ENCODE peak calls at places on chromosomes 3 and 15, in ten cellular contexts. One of them, this sample, is unnamed.
A peak's percentile ranks its signal among the peaks of the same experiment; 100 is the strongest.

GRCh38 chr15:92663250-92663951 is 7.8 kb upstream of the FAM174B start:
- DNase-seq in colonic mucosa: no peak
- DNase-seq in HCT116: no peak
- DNase-seq in stomach: no peak
- DNase-seq in aorta: no peak
- DNase-seq in left lung: no peak
- DNase-seq in mammary epithelial cell: no peak
- DNase-seq in ovary: no peak
- DNase-seq in neuronal stem cell: no peak
- DNase-seq in lower lobe of right lung: no peak
- DNase-seq in this sample: no peak

GRCh38 chr3:190120161-190121060 is at the start of gene P3H2:
- DNase-seq in colonic mucosa: peak; percentile 78
- DNase-seq in HCT116: peak; percentile 64
- DNase-seq in stomach: peak; percentile 84
- DNase-seq in aorta: peak; percentile 93
- DNase-seq in left lung: peak; percentile 92
- DNase-seq in mammary epithelial cell: peak; percentile 92
- DNase-seq in ovary: peak; percentile 91
- DNase-seq in neuronal stem cell: peak; percentile 80
- DNase-seq in lower lobe of right lung: peak; percentile 88
- DNase-seq in this sample: peak; percentile 75

GRCh38 chr3:193673845-193674244 is 80.8 kb downstream of the OPA1 start:
- DNase-seq in colonic mucosa: no peak
- DNase-seq in HCT116: no peak
- DNase-seq in stomach: no peak
- DNase-seq in aorta: no peak
- DNase-seq in left lung: no peak
- DNase-seq in mammary epithelial cell: no peak
- DNase-seq in ovary: no peak
- DNase-seq in neuronal stem cell: peak; percentile 55
- DNase-seq in lower lobe of right lung: no peak
- DNase-seq in this sample: peak; percentile 17

GRCh38 chr3:184300377-184300717 is 1.3 kb downstream of the PSMD2 start:
- DNase-seq in colonic mucosa: no peak
- DNase-seq in HCT116: no peak
- DNase-seq in stomach: no peak
- DNase-seq in aorta: no peak
- DNase-seq in left lung: no peak
- DNase-seq in mammary epithelial cell: peak; percentile 65
- DNase-seq in ovary: no peak
- DNase-seq in neuronal stem cell: no peak
- DNase-seq in lower lobe of right lung: no peak
- DNase-seq in this sample: no peak

GRCh38 chr3:168933614-168934013 is 729.9 kb downstream of the MECOM start:
- DNase-seq in colonic mucosa: no peak
- DNase-seq in HCT116: no peak
- DNase-seq in stomach: no peak
- DNase-seq in aorta: no peak
- DNase-seq in left lung: no peak
- DNase-seq in mammary epithelial cell: peak; percentile 77
- DNase-seq in ovary: no peak
- DNase-seq in neuronal stem cell: no peak
- DNase-seq in lower lobe of right lung: no peak
- DNase-seq in this sample: no peak

GRCh38 chr3:22685598-22685997 is 517.5 kb upstream of the UBE2E2 start:
- DNase-seq in colonic mucosa: no peak
- DNase-seq in HCT116: no peak
- DNase-seq in stomach: no peak
- DNase-seq in aorta: no peak
- DNase-seq in left lung: no peak
- DNase-seq in mammary epithelial cell: peak; percentile 34
- DNase-seq in ovary: no peak
- DNase-seq in neuronal stem cell: no peak
- DNase-seq in lower lobe of right lung: no peak
- DNase-seq in this sample: no peak

GRCh38 chr15:24676431-24676830 is 856 bp downstream of the NPAP1 start:
- DNase-seq in colonic mucosa: no peak
- DNase-seq in HCT116: no peak
- DNase-seq in stomach: no peak
- DNase-seq in aorta: no peak
- DNase-seq in left lung: peak; percentile 69
- DNase-seq in mammary epithelial cell: no peak
- DNase-seq in ovary: no peak
- DNase-seq in neuronal stem cell: no peak
- DNase-seq in lower lobe of right lung: no peak
- DNase-seq in this sample: no peak

GRCh38 chr3:113625724-113626348 is 70.6 kb downstream of the USF3 start:
- DNase-seq in colonic mucosa: no peak
- DNase-seq in HCT116: no peak
- DNase-seq in stomach: no peak
- DNase-seq in aorta: no peak
- DNase-seq in left lung: no peak
- DNase-seq in mammary epithelial cell: no peak
- DNase-seq in ovary: no peak
- DNase-seq in neuronal stem cell: no peak
- DNase-seq in lower lobe of right lung: no peak
- DNase-seq in this sample: no peak

GRCh38 chr3:194691481-194692281 is 6.0 kb downstream of the FAM43A start:
- DNase-seq in colonic mucosa: no peak
- DNase-seq in HCT116: no peak
- DNase-seq in stomach: peak; percentile 14
- DNase-seq in aorta: no peak
- DNase-seq in left lung: no peak
- DNase-seq in mammary epithelial cell: no peak
- DNase-seq in ovary: no peak
- DNase-seq in neuronal stem cell: no peak
- DNase-seq in lower lobe of right lung: no peak
- DNase-seq in this sample: no peak

GRCh38 chr3:27426926-27427325 is 57.3 kb downstream of the SLC4A7 start:
- DNase-seq in colonic mucosa: no peak
- DNase-seq in HCT116: no peak
- DNase-seq in stomach: no peak
- DNase-seq in aorta: no peak
- DNase-seq in left lung: no peak
- DNase-seq in mammary epithelial cell: no peak
- DNase-seq in ovary: no peak
- DNase-seq in neuronal stem cell: no peak
- DNase-seq in lower lobe of right lung: no peak
- DNase-seq in this sample: no peak

GRCh38 chr3:27425896-27426565 is 56.8 kb upstream of the NEK10 start:
- DNase-seq in colonic mucosa: no peak
- DNase-seq in HCT116: no peak
- DNase-seq in stomach: no peak
- DNase-seq in aorta: no peak
- DNase-seq in left lung: no peak
- DNase-seq in mammary epithelial cell: no peak
- DNase-seq in ovary: no peak
- DNase-seq in neuronal stem cell: no peak
- DNase-seq in lower lobe of right lung: no peak
- DNase-seq in this sample: no peak

GRCh38 chr3:27431116-27431515 is 53.1 kb downstream of the SLC4A7 start:
- DNase-seq in colonic mucosa: no peak
- DNase-seq in HCT116: peak; percentile 4
- DNase-seq in stomach: peak; percentile 27
- DNase-seq in aorta: no peak
- DNase-seq in left lung: no peak
- DNase-seq in mammary epithelial cell: peak; percentile 77
- DNase-seq in ovary: no peak
- DNase-seq in neuronal stem cell: no peak
- DNase-seq in lower lobe of right lung: no peak
- DNase-seq in this sample: no peak

GRCh38 chr3:27428446-27428845 is 55.7 kb downstream of the SLC4A7 start:
- DNase-seq in colonic mucosa: no peak
- DNase-seq in HCT116: no peak
- DNase-seq in stomach: no peak
- DNase-seq in aorta: no peak
- DNase-seq in left lung: no peak
- DNase-seq in mammary epithelial cell: peak; percentile 2
- DNase-seq in ovary: no peak
- DNase-seq in neuronal stem cell: no peak
- DNase-seq in lower lobe of right lung: no peak
- DNase-seq in this sample: no peak

DNA sequence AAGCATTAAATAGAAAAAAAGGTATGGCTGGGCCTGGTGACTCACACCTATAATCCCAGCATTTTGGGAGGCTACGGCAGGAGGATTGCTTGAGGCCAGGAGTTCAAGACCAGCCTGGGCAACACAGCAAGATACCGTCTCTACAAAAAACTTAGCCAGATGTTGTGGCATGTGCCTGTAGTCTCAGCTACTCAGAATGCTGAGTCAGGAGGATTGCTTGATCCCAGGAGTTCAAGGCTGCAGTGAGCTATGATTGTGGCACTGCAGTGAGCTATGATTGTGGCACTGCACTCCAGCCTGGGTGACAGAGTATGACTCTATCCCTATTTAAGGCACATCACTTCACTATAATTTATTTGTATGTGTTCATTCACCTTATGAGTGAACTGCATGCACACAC is 54.3 kb downstream of the SLC4A7 start:
- DNase-seq in colonic mucosa: no peak
- DNase-seq in HCT116: no peak
- DNase-seq in stomach: no peak
- DNase-seq in aorta: no peak
- DNase-seq in left lung: no peak
- DNase-seq in mammary epithelial cell: no peak
- DNase-seq in ovary: no peak
- DNase-seq in neuronal stem cell: no peak
- DNase-seq in lower lobe of right lung: no peak
- DNase-seq in this sample: no peak
- H3K27ac ChIP-seq in colonic mucosa: no peak overlapping the region
- H3K27ac ChIP-seq in HCT116: no peak overlapping the region
- H3K27ac ChIP-seq in stomach: no peak overlapping the region
- H3K27ac ChIP-seq in aorta: no peak overlapping the region
- H3K27ac ChIP-seq in left lung: no peak overlapping the region
- H3K27ac ChIP-seq in mammary epithelial cell: no peak overlapping the region
- H3K27ac ChIP-seq in ovary: no peak overlapping the region
- H3K27ac ChIP-seq in neuronal stem cell: no peak overlapping the region
- H3K27ac ChIP-seq in lower lobe of right lung: no peak overlapping the region
- H3K27ac ChIP-seq in this sample: no peak overlapping the region

DNA sequence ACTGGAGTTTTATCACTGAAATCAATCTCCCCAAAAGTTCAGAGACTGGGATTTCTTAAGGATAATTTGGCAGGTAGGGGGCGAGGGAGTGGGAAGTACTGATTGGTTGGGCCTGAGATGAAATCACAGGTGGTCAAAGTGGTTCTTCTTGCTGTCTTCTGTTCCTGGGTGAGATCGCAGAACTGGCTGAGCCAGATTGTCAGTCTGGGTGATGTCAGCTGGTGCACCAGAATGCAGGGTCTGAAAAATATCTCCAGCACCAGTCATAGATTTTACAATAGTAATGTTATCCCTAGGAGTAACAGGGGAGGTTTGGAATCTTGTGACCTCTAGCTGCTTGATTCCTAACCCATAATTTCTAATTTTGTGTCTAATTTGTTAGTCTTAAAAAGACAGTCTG is 86.7 kb upstream of the SLC25A36 start:
- DNase-seq in colonic mucosa: no peak
- DNase-seq in HCT116: no peak
- DNase-seq in stomach: no peak
- DNase-seq in aorta: no peak
- DNase-seq in left lung: no peak
- DNase-seq in mammary epithelial cell: no peak
- DNase-seq in ovary: no peak
- DNase-seq in neuronal stem cell: no peak
- DNase-seq in lower lobe of right lung: no peak
- DNase-seq in this sample: no peak
- H3K27ac ChIP-seq in colonic mucosa: no peak overlapping the region
- H3K27ac ChIP-seq in HCT116: no peak overlapping the region
- H3K27ac ChIP-seq in stomach: no peak overlapping the region
- H3K27ac ChIP-seq in aorta: no peak overlapping the region
- H3K27ac ChIP-seq in left lung: no peak overlapping the region
- H3K27ac ChIP-seq in mammary epithelial cell: no peak overlapping the region
- H3K27ac ChIP-seq in ovary: no peak overlapping the region
- H3K27ac ChIP-seq in neuronal stem cell: no peak overlapping the region
- H3K27ac ChIP-seq in lower lobe of right lung: no peak overlapping the region
- H3K27ac ChIP-seq in this sample: no peak overlapping the region

DNA sequence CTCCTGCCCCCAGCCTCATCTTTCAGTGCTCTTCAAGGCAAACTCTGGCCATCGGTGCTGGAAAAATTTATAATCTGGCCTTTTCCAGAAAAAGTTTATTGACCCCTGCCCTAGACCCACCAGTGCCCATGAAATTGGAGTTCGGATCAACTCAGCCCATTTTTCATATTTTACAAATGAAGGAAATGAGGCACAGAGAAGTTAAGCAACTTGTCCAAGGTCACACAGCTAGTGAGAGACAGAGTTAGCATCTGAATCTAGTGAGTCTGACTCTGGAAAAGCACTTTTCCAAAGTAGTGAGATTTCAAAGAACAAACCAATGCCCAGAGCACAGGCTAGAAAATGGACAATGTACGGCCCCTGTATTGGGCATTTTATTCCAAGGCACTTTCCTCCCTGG is 69.4 kb upstream of the TLE3 start:
- DNase-seq in colonic mucosa: no peak
- DNase-seq in HCT116: no peak
- DNase-seq in stomach: no peak
- DNase-seq in aorta: no peak
- DNase-seq in left lung: no peak
- DNase-seq in mammary epithelial cell: no peak
- DNase-seq in ovary: no peak
- DNase-seq in neuronal stem cell: no peak
- DNase-seq in lower lobe of right lung: no peak
- DNase-seq in this sample: no peak
- H3K27ac ChIP-seq in colonic mucosa: no peak overlapping the region
- H3K27ac ChIP-seq in HCT116: no peak overlapping the region
- H3K27ac ChIP-seq in stomach: no peak overlapping the region
- H3K27ac ChIP-seq in aorta: no peak overlapping the region
- H3K27ac ChIP-seq in left lung: no peak overlapping the region
- H3K27ac ChIP-seq in mammary epithelial cell: no peak overlapping the region
- H3K27ac ChIP-seq in ovary: no peak overlapping the region
- H3K27ac ChIP-seq in neuronal stem cell: no peak overlapping the region
- H3K27ac ChIP-seq in lower lobe of right lung: no peak overlapping the region
- H3K27ac ChIP-seq in this sample: peak overlapping the region; percentile 78

GRCh38 chr15:99916668-99917223 is 183.5 kb upstream of the LYSMD4 start:
- DNase-seq in colonic mucosa: no peak
- DNase-seq in HCT116: no peak
- DNase-seq in stomach: no peak
- DNase-seq in aorta: peak; percentile 57
- DNase-seq in left lung: no peak
- DNase-seq in mammary epithelial cell: no peak
- DNase-seq in ovary: no peak
- DNase-seq in neuronal stem cell: no peak
- DNase-seq in lower lobe of right lung: no peak
- DNase-seq in this sample: no peak
- H3K27ac ChIP-seq in colonic mucosa: no peak overlapping the region
- H3K27ac ChIP-seq in HCT116: no peak overlapping the region
- H3K27ac ChIP-seq in stomach: no peak overlapping the region
- H3K27ac ChIP-seq in aorta: no peak overlapping the region
- H3K27ac ChIP-seq in left lung: no peak overlapping the region
- H3K27ac ChIP-seq in mammary epithelial cell: no peak overlapping the region
- H3K27ac ChIP-seq in ovary: no peak overlapping the region
- H3K27ac ChIP-seq in neuronal stem cell: no peak overlapping the region
- H3K27ac ChIP-seq in lower lobe of right lung: peak overlapping the region; percentile 31
- H3K27ac ChIP-seq in this sample: no peak overlapping the region

GRCh38 chr15:48499978-48500377 is 145.5 kb downstream of the FBN1 start:
- DNase-seq in colonic mucosa: no peak
- DNase-seq in HCT116: no peak
- DNase-seq in stomach: no peak
- DNase-seq in aorta: no peak
- DNase-seq in left lung: no peak
- DNase-seq in mammary epithelial cell: no peak
- DNase-seq in ovary: no peak
- DNase-seq in neuronal stem cell: no peak
- DNase-seq in lower lobe of right lung: no peak
- DNase-seq in this sample: no peak
- H3K27ac ChIP-seq in colonic mucosa: no peak overlapping the region
- H3K27ac ChIP-seq in HCT116: no peak overlapping the region
- H3K27ac ChIP-seq in stomach: no peak overlapping the region
- H3K27ac ChIP-seq in aorta: no peak overlapping the region
- H3K27ac ChIP-seq in left lung: no peak overlapping the region
- H3K27ac ChIP-seq in mammary epithelial cell: no peak overlapping the region
- H3K27ac ChIP-seq in ovary: no peak overlapping the region
- H3K27ac ChIP-seq in neuronal stem cell: no peak overlapping the region
- H3K27ac ChIP-seq in lower lobe of right lung: no peak overlapping the region
- H3K27ac ChIP-seq in this sample: no peak overlapping the region